ENCODE peak calls at places on chromosome X, in ten cellular contexts. One of them, this sample, is unnamed.

GRCh38 chrX:154809939-154810665 is 4.8 kb upstream of the MPP1 start:
- DNase-seq in DMS53: no peak
- DNase-seq in cardiac septum: no peak
- DNase-seq in GM12865: no peak
- DNase-seq in thyroid gland: no peak
- DNase-seq in amygdala: no peak
- DNase-seq in effector memory CD4-positive, alpha-beta T cell: no peak
- DNase-seq in activated naive CD4-positive, alpha-beta T cell treated with anti-CD3 and anti-CD28 coated beads, Interleukin-2, amount 10 ng/mL, durations not matched to agents 7 days and 5 days: no peak
- DNase-seq in IMR-90: peak
- DNase-seq in NCI-H774: no peak
- DNase-seq in this sample: no peak

GRCh38 chrX:16870861-16871584 is 861 bp upstream of the RBBP7 start:
- DNase-seq in DMS53: peak
- DNase-seq in thyroid gland: peak
- DNase-seq in GM12865: peak
- DNase-seq in effector memory CD4-positive, alpha-beta T cell: no peak
- DNase-seq in IMR-90: no peak
- DNase-seq in amygdala: peak
- DNase-seq in NCI-H774: no peak
- DNase-seq in activated naive CD4-positive, alpha-beta T cell treated with anti-CD3 and anti-CD28 coated beads, Interleukin-2, amount 10 ng/mL, durations not matched to agents 7 days and 5 days: no peak
- DNase-seq in cardiac septum: no peak
- DNase-seq in this sample: peak

GRCh38 chrX:119292445-119292844 is 56.4 kb downstream of the PGRMC1 start:
- DNase-seq in thyroid gland: no peak
- DNase-seq in effector memory CD4-positive, alpha-beta T cell: no peak
- DNase-seq in activated naive CD4-positive, alpha-beta T cell treated with anti-CD3 and anti-CD28 coated beads, Interleukin-2, amount 10 ng/mL, durations not matched to agents 7 days and 5 days: no peak
- DNase-seq in cardiac septum: no peak
- DNase-seq in GM12865: no peak
- DNase-seq in amygdala: no peak
- DNase-seq in NCI-H774: no peak
- DNase-seq in IMR-90: no peak
- DNase-seq in DMS53: peak
- DNase-seq in this sample: no peak

GRCh38 chrX:45126158-45126557 is 74.5 kb downstream of the DIPK2B start:
- DNase-seq in DMS53: no peak
- DNase-seq in amygdala: no peak
- DNase-seq in effector memory CD4-positive, alpha-beta T cell: no peak
- DNase-seq in GM12865: no peak
- DNase-seq in NCI-H774: no peak
- DNase-seq in cardiac septum: no peak
- DNase-seq in activated naive CD4-positive, alpha-beta T cell treated with anti-CD3 and anti-CD28 coated beads, Interleukin-2, amount 10 ng/mL, durations not matched to agents 7 days and 5 days: no peak
- DNase-seq in IMR-90: no peak
- DNase-seq in thyroid gland: no peak
- DNase-seq in this sample: no peak

GRCh38 chrX:16148896-16149295 is 18.4 kb upstream of the MAGEB17 start:
- DNase-seq in thyroid gland: no peak
- DNase-seq in GM12865: no peak
- DNase-seq in activated naive CD4-positive, alpha-beta T cell treated with anti-CD3 and anti-CD28 coated beads, Interleukin-2, amount 10 ng/mL, durations not matched to agents 7 days and 5 days: no peak
- DNase-seq in IMR-90: no peak
- DNase-seq in amygdala: no peak
- DNase-seq in effector memory CD4-positive, alpha-beta T cell: no peak
- DNase-seq in DMS53: no peak
- DNase-seq in NCI-H774: no peak
- DNase-seq in cardiac septum: no peak
- DNase-seq in this sample: no peak

GRCh38 chrX:11188664-11189063 is 77.5 kb downstream of the HCCS start:
- DNase-seq in cardiac septum: no peak
- DNase-seq in effector memory CD4-positive, alpha-beta T cell: no peak
- DNase-seq in NCI-H774: no peak
- DNase-seq in amygdala: no peak
- DNase-seq in thyroid gland: no peak
- DNase-seq in activated naive CD4-positive, alpha-beta T cell treated with anti-CD3 and anti-CD28 coated beads, Interleukin-2, amount 10 ng/mL, durations not matched to agents 7 days and 5 days: no peak
- DNase-seq in GM12865: peak
- DNase-seq in IMR-90: peak
- DNase-seq in DMS53: no peak
- DNase-seq in this sample: no peak

GRCh38 chrX:136767104-136767941 is 13.4 kb downstream of the ARHGEF6 start:
- DNase-seq in amygdala: peak
- DNase-seq in cardiac septum: peak
- DNase-seq in thyroid gland: peak
- DNase-seq in activated naive CD4-positive, alpha-beta T cell treated with anti-CD3 and anti-CD28 coated beads, Interleukin-2, amount 10 ng/mL, durations not matched to agents 7 days and 5 days: peak
- DNase-seq in effector memory CD4-positive, alpha-beta T cell: peak
- DNase-seq in DMS53: peak
- DNase-seq in GM12865: peak
- DNase-seq in IMR-90: peak
- DNase-seq in NCI-H774: peak
- DNase-seq in this sample: peak

GRCh38 chrX:85051627-85052026 is 48.0 kb downstream of the APOOL start:
- DNase-seq in activated naive CD4-positive, alpha-beta T cell treated with anti-CD3 and anti-CD28 coated beads, Interleukin-2, amount 10 ng/mL, durations not matched to agents 7 days and 5 days: no peak
- DNase-seq in thyroid gland: no peak
- DNase-seq in NCI-H774: no peak
- DNase-seq in effector memory CD4-positive, alpha-beta T cell: no peak
- DNase-seq in amygdala: no peak
- DNase-seq in DMS53: no peak
- DNase-seq in IMR-90: no peak
- DNase-seq in GM12865: no peak
- DNase-seq in cardiac septum: no peak
- DNase-seq in this sample: no peak

GRCh38 chrX:118983513-118983912 is 9.1 kb downstream of the LONRF3 start:
- DNase-seq in thyroid gland: no peak
- DNase-seq in activated naive CD4-positive, alpha-beta T cell treated with anti-CD3 and anti-CD28 coated beads, Interleukin-2, amount 10 ng/mL, durations not matched to agents 7 days and 5 days: no peak
- DNase-seq in cardiac septum: no peak
- DNase-seq in NCI-H774: no peak
- DNase-seq in GM12865: no peak
- DNase-seq in DMS53: no peak
- DNase-seq in amygdala: no peak
- DNase-seq in effector memory CD4-positive, alpha-beta T cell: no peak
- DNase-seq in IMR-90: no peak
- DNase-seq in this sample: no peak

GRCh38 chrX:95218964-95219363 is 1465.7 kb upstream of the DIAPH2 start:
- DNase-seq in thyroid gland: no peak
- DNase-seq in effector memory CD4-positive, alpha-beta T cell: no peak
- DNase-seq in IMR-90: no peak
- DNase-seq in DMS53: no peak
- DNase-seq in GM12865: no peak
- DNase-seq in amygdala: no peak
- DNase-seq in cardiac septum: no peak
- DNase-seq in activated naive CD4-positive, alpha-beta T cell treated with anti-CD3 and anti-CD28 coated beads, Interleukin-2, amount 10 ng/mL, durations not matched to agents 7 days and 5 days: no peak
- DNase-seq in NCI-H774: no peak
- DNase-seq in this sample: no peak

GRCh38 chrX:45794995-45795337 is 594.3 kb upstream of the DIPK2B start:
- DNase-seq in thyroid gland: no peak
- DNase-seq in activated naive CD4-positive, alpha-beta T cell treated with anti-CD3 and anti-CD28 coated beads, Interleukin-2, amount 10 ng/mL, durations not matched to agents 7 days and 5 days: no peak
- DNase-seq in effector memory CD4-positive, alpha-beta T cell: no peak
- DNase-seq in IMR-90: no peak
- DNase-seq in cardiac septum: no peak
- DNase-seq in NCI-H774: no peak
- DNase-seq in GM12865: peak
- DNase-seq in DMS53: no peak
- DNase-seq in amygdala: no peak
- DNase-seq in this sample: no peak

GRCh38 chrX:17032351-17032750 is 85.9 kb downstream of the REPS2 start:
- DNase-seq in IMR-90: no peak
- DNase-seq in amygdala: no peak
- DNase-seq in GM12865: no peak
- DNase-seq in activated naive CD4-positive, alpha-beta T cell treated with anti-CD3 and anti-CD28 coated beads, Interleukin-2, amount 10 ng/mL, durations not matched to agents 7 days and 5 days: no peak
- DNase-seq in effector memory CD4-positive, alpha-beta T cell: no peak
- DNase-seq in NCI-H774: no peak
- DNase-seq in cardiac septum: no peak
- DNase-seq in DMS53: no peak
- DNase-seq in thyroid gland: no peak
- DNase-seq in this sample: no peak

GRCh38 chrX:136806891-136807410 is 26.2 kb upstream of the ARHGEF6 start:
- DNase-seq in GM12865: no peak
- DNase-seq in cardiac septum: no peak
- DNase-seq in effector memory CD4-positive, alpha-beta T cell: no peak
- DNase-seq in IMR-90: no peak
- DNase-seq in amygdala: peak
- DNase-seq in DMS53: no peak
- DNase-seq in NCI-H774: no peak
- DNase-seq in activated naive CD4-positive, alpha-beta T cell treated with anti-CD3 and anti-CD28 coated beads, Interleukin-2, amount 10 ng/mL, durations not matched to agents 7 days and 5 days: no peak
- DNase-seq in thyroid gland: no peak
- DNase-seq in this sample: no peak

GRCh38 chrX:10988653-10989052 is 122.5 kb upstream of the HCCS start:
- DNase-seq in DMS53: no peak
- DNase-seq in NCI-H774: no peak
- DNase-seq in activated naive CD4-positive, alpha-beta T cell treated with anti-CD3 and anti-CD28 coated beads, Interleukin-2, amount 10 ng/mL, durations not matched to agents 7 days and 5 days: no peak
- DNase-seq in GM12865: no peak
- DNase-seq in effector memory CD4-positive, alpha-beta T cell: no peak
- DNase-seq in cardiac septum: no peak
- DNase-seq in IMR-90: no peak
- DNase-seq in amygdala: no peak
- DNase-seq in thyroid gland: no peak
- DNase-seq in this sample: no peak

GRCh38 chrX:6550999-6551398 is 16.1 kb upstream of the VCX3A start:
- DNase-seq in DMS53: no peak
- DNase-seq in cardiac septum: no peak
- DNase-seq in activated naive CD4-positive, alpha-beta T cell treated with anti-CD3 and anti-CD28 coated beads, Interleukin-2, amount 10 ng/mL, durations not matched to agents 7 days and 5 days: no peak
- DNase-seq in IMR-90: no peak
- DNase-seq in amygdala: no peak
- DNase-seq in effector memory CD4-positive, alpha-beta T cell: no peak
- DNase-seq in GM12865: no peak
- DNase-seq in thyroid gland: no peak
- DNase-seq in NCI-H774: no peak
- DNase-seq in this sample: no peak

GRCh38 chrX:45050558-45050957 is 150.1 kb downstream of the DIPK2B start:
- DNase-seq in amygdala: no peak
- DNase-seq in GM12865: no peak
- DNase-seq in NCI-H774: no peak
- DNase-seq in effector memory CD4-positive, alpha-beta T cell: no peak
- DNase-seq in IMR-90: no peak
- DNase-seq in DMS53: peak
- DNase-seq in activated naive CD4-positive, alpha-beta T cell treated with anti-CD3 and anti-CD28 coated beads, Interleukin-2, amount 10 ng/mL, durations not matched to agents 7 days and 5 days: no peak
- DNase-seq in cardiac septum: no peak
- DNase-seq in thyroid gland: no peak
- DNase-seq in this sample: no peak

GRCh38 chrX:134585446-134585845 is 72.8 kb downstream of the PLAC1 start:
- DNase-seq in activated naive CD4-positive, alpha-beta T cell treated with anti-CD3 and anti-CD28 coated beads, Interleukin-2, amount 10 ng/mL, durations not matched to agents 7 days and 5 days: no peak
- DNase-seq in effector memory CD4-positive, alpha-beta T cell: no peak
- DNase-seq in thyroid gland: no peak
- DNase-seq in IMR-90: no peak
- DNase-seq in DMS53: no peak
- DNase-seq in amygdala: no peak
- DNase-seq in GM12865: no peak
- DNase-seq in cardiac septum: no peak
- DNase-seq in NCI-H774: no peak
- DNase-seq in this sample: no peak

This sample was measured in mesenteric fat pad.